ENCODE peak calls at places on chromosomes 11 and 22, in five cellular contexts. X is spleen; D is GM23248; A is psoas muscle; G is CD4-positive, CD25-positive, alpha-beta regulatory T cell. V is an unnamed sample.
A peak's percentile ranks its signal among the peaks of the same experiment; 100 is the strongest.

GRCh38 chr11:63609536-63609935 is 4.7 kb downstream of the PLAAT3 start:
- DNase-seq in X (no peak), D (no peak), A (peak; percentile 25), G (no peak), V (no peak)

GRCh38 chr22:39920134-39920743 is 19.4 kb downstream of the GRAP2 start:
- DNase-seq in X (no peak), D (no peak), A (no peak), G (peak; percentile 29), V (no peak)

GRCh38 chr22:44638966-44639739 is 62.9 kb upstream of the PRR5 start:
- DNase-seq in X (peak; percentile 54), D (peak; percentile 78), A (peak; percentile 65), G (no peak), V (peak; percentile 18)

GRCh38 chr22:24474221-24474620 is 20.9 kb upstream of the UPB1 start:
- DNase-seq in X (no peak), D (peak; percentile 92), A (no peak), G (no peak), V (no peak)

GRCh38 chr11:74090701-74091100 is 80.1 kb downstream of the C2CD3 start:
- DNase-seq in X (no peak), D (peak; percentile 1), A (no peak), G (no peak), V (no peak)

GRCh38 chr11:79219186-79220045 is 221.4 kb downstream of the TENM4 start:
- DNase-seq in X (no peak), D (peak; percentile 8), A (no peak), G (no peak), V (no peak)

GRCh38 chr11:102436546-102436945 is 16.0 kb downstream of the TMEM123 start:
- DNase-seq in X (no peak), D (peak; percentile 89), A (no peak), G (no peak), V (no peak)

GRCh38 chr11:23206736-23207336 is 346.6 kb upstream of the CCDC179 start:
- DNase-seq in X (no peak), D (peak; percentile 43), A (no peak), G (no peak), V (no peak)

GRCh38 chr11:34616086-34616485 is 4.8 kb upstream of the EHF start:
- DNase-seq in X (no peak), D (no peak), A (no peak), G (no peak), V (no peak)

GRCh38 chr11:25052844-25053243 is 556.0 kb downstream of the LUZP2 start:
- DNase-seq in X (no peak), D (no peak), A (no peak), G (no peak), V (no peak)

GRCh38 chr22:17921871-17922821 is 102.2 kb downstream of the MICAL3 start:
- DNase-seq in X (no peak), D (no peak), A (no peak), G (no peak), V (peak; percentile 89)

GRCh38 chr11:40293655-40294342 is 1165.7 kb downstream of the LRRC4C start:
- DNase-seq in X (no peak), D (peak; percentile 60), A (peak; percentile 47), G (no peak), V (peak; percentile 80)

GRCh38 chr11:18012314-18012905 is 437 bp downstream of the SERGEF start:
- DNase-seq in X (no peak), D (no peak), A (peak; percentile 18), G (peak; percentile 11), V (peak; percentile 38)

GRCh38 chr22:49324527-49325491 is 502.9 kb downstream of the BRD1 start:
- DNase-seq in X (peak; percentile 63), D (no peak), A (no peak), G (no peak), V (no peak)

GRCh38 chr11:130531061-130531460 is 82.6 kb downstream of the ADAMTS15 start:
- DNase-seq in X (no peak), D (no peak), A (no peak), G (no peak), V (peak; percentile 93)

GRCh38 chr11:81033779-81034550 is 1593.1 kb upstream of the TENM4 start:
- DNase-seq in X (no peak), D (no peak), A (no peak), G (no peak), V (no peak)

GRCh38 chr11:7512525-7513209 is 1.1 kb upstream of the PPFIBP2 start:
- DNase-seq in X (peak; percentile 93), D (peak; percentile 76), A (peak; percentile 91), G (no peak), V (peak; percentile 95)

GRCh38 chr11:105004021-105004420 is 18.9 kb downstream of the CASP5 start:
- DNase-seq in X (no peak), D (peak; percentile 18), A (no peak), G (no peak), V (no peak)

GRCh38 chr11:65493367-65494176 is 5.3 kb upstream of the MALAT1 start:
- DNase-seq in X (no peak), D (peak; percentile 99), A (peak; percentile 84), G (no peak), V (peak; percentile 94)

GRCh38 chr11:69335461-69336386 is 41.8 kb downstream of the MYEOV start:
- DNase-seq in X (no peak), D (no peak), A (no peak), G (no peak), V (no peak)

GRCh38 chr22:31628362-31628761 is 33.7 kb downstream of the PISD start:
- DNase-seq in X (no peak), D (no peak), A (no peak), G (no peak), V (no peak)

GRCh38 chr22:19810381-19811141 is 44.1 kb downstream of the GNB1L start:
- DNase-seq in X (peak; percentile 62), D (peak; percentile 67), A (no peak), G (no peak), V (peak; percentile 2)

GRCh38 chr11:33262016-33262638 is 4.9 kb downstream of the HIPK3 start:
- DNase-seq in X (no peak), D (peak; percentile 60), A (no peak), G (no peak), V (no peak)

GRCh38 chr22:25072406-25072805 is 119.9 kb downstream of the KIAA1671 start:
- DNase-seq in X (no peak), D (no peak), A (no peak), G (no peak), V (no peak)

GRCh38 chr11:27464155-27464759 is 8.3 kb downstream of the LGR4 start:
- DNase-seq in X (no peak), D (peak; percentile 53), A (no peak), G (no peak), V (peak; percentile 46)

GRCh38 chr22:45187891-45188290 is 24.2 kb downstream of the NUP50 start:
- DNase-seq in X (no peak), D (no peak), A (no peak), G (no peak), V (no peak)

GRCh38 chr22:50056214-50056972 is 1.7 kb downstream of the TTLL8 start:
- DNase-seq in X (no peak), D (no peak), A (no peak), G (no peak), V (no peak)

GRCh38 chr11:120031612-120032600 is 106.0 kb downstream of the TRIM29 start:
- DNase-seq in X (no peak), D (no peak), A (no peak), G (no peak), V (peak; percentile 66)

GRCh38 chr11:293852-294661 is 5.1 kb downstream of the PGGHG start:
- DNase-seq in X (peak; percentile 76), D (no peak), A (peak; percentile 10), G (no peak), V (no peak)

DNA sequence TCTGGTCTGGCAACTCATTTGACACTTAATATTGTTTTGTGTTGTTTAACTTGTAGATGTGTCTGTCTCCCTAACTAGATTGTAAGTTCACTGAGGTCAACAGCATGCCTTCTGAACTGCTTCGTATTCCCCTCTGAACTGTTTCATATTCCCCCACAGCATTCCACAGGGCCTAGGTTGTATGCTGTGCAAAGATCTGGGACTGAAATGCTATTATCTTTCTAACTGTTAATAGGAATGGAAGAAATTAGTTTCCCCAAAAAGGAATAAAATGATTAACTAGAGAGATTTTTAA is 38.2 kb downstream of the ZNRF3 start:
- DNase-seq in X (no peak), D (no peak), A (no peak), G (no peak), V (no peak)
- H3K4me1 ChIP-seq in X (no peaks in the 10 kb centered on the region), D (no peaks in the 10 kb centered on the region), A (peaks cover 25% of the 10 kb centered on the region), G (no peaks in the 10 kb centered on the region), V (peaks cover 59% of the 10 kb centered on the region)

DNA sequence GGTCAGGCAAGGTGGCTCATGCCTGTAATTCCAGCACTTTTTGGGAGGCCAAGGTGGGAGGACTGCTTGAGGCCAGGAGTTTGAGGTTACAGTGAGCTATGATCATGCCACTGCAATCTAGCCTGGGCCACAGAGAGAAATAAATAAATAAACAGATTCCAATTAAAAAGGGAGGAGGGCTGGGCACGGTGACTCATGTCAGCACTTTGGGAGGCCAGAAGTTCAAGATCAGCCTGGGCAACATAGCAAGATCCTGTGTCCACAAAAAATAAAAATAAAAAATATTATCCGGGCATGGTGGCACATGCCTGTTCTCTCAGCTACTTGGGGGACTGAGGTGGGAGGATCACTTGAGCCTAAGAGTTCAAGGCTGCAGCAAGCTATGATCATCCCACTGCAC is 7.5 kb downstream of the CYB561A3 start:
- DNase-seq in X (peak; percentile 13), D (no peak), A (no peak), G (no peak), V (no peak)
- H3K4me3 ChIP-seq in X (no peak overlapping the region), D (no peak overlapping the region), A (no peak overlapping the region), G (no peak overlapping the region), V (no peak overlapping the region)

GRCh38 chr22:26669060-26669481 is 11.7 kb downstream of the MIAT start:
- DNase-seq in X (peak; percentile 56), D (peak; percentile 83), A (no peak), G (no peak), V (no peak)
- H3K4me1 ChIP-seq in X (peaks cover 17% of the 10 kb centered on the region), D (peaks cover 22% of the 10 kb centered on the region), A (peaks cover 10% of the 10 kb centered on the region), G (peaks cover 71% of the 10 kb centered on the region), V (peaks cover 14% of the 10 kb centered on the region)

GRCh38 chr11:118226294-118226693 is 1.5 kb upstream of the JAML start:
- DNase-seq in X (no peak), D (peak; percentile 12), A (no peak), G (no peak), V (no peak)

GRCh38 chr11:118223992-118224391 is 819 bp downstream of the JAML start:
- DNase-seq in X (no peak), D (no peak), A (no peak), G (no peak), V (no peak)

GRCh38 chr11:118223576-118223975 is 1.2 kb downstream of the JAML start:
- DNase-seq in X (no peak), D (no peak), A (no peak), G (no peak), V (no peak)

GRCh38 chr11:118226781-118227180 is 2.0 kb upstream of the JAML start:
- DNase-seq in X (no peak), D (no peak), A (no peak), G (no peak), V (no peak)

DNA sequence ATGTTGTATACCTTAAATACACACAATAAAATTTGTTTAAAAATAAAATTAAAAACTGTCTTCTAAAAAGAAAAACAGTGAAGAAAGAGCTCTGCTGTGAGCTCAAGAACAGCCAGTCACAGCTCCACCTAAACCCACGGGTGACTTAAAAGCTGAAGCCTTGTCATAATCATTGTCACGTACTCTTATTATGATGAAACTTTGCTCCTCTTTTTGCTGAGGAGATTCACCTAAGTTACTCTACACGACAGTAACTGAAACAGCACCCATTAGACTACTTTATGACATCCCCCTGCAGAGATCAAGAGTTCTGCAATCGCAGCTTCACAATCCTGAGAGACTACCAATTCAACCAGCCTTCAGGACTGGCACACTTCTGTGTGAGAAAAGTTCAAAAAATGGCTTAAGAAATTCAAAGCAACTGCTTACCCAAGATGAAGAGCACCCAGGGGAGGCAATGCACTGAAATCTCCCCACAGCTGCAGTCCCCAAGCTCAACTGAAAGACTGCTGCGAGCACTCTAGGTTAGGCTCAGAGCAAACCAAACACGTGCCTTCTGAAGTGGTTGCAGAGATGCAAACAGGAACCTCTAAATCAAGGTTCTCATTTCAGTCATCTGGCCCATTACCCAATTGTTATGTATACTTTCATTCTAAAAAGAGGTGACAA is at the start of gene JAML:
- DNase-seq in X (no peak), D (no peak), A (no peak), G (peak; percentile 54), V (peak; percentile 10)
- H3K4me3 ChIP-seq in X (peak within 1 kb of the TSS; percentile 27), D (no peak within 1 kb of the TSS), A (peak within 1 kb of the TSS; percentile 6), G (peak within 1 kb of the TSS; percentile 99), V (no peak within 1 kb of the TSS)